ENCODE peak calls at places on chromosome 10, in five cellular contexts. M, Q, A, G and U are unnamed samples. For H3K27me3, the result is how much of the 10 kb centered on the place peaks cover.

GRCh38 chr10:26505491-26505890 is 67.3 kb downstream of the APBB1IP start:
- DNase-seq in M (no peak), Q (no peak), A (no peak), G (no peak), U (no peak)

GRCh38 chr10:30503700-30504462 is 69.9 kb downstream of the MAP3K8 start:
- DNase-seq in M (no peak), Q (no peak), A (no peak), G (peak), U (no peak)

GRCh38 chr10:27494116-27494515 is 10.0 kb upstream of the RAB18 start:
- DNase-seq in M (no peak), Q (no peak), A (no peak), G (no peak), U (no peak)

GRCh38 chr10:69863580-69863979 is 61.9 kb downstream of the COL13A1 start:
- DNase-seq in M (no peak), Q (no peak), A (no peak), G (no peak), U (no peak)

GRCh38 chr10:69464801-69465401 is 13.6 kb downstream of the TSPAN15 start:
- DNase-seq in M (no peak), Q (no peak), A (no peak), G (no peak), U (no peak)

GRCh38 chr10:30645340-30645827 is 15.8 kb upstream of the LYZL2 start:
- DNase-seq in M (peak), Q (no peak), A (peak), G (no peak), U (peak)

GRCh38 chr10:129921801-129922597 is 42.1 kb downstream of the EBF3 start:
- DNase-seq in M (no peak), Q (no peak), A (no peak), G (no peak), U (no peak)

GRCh38 chr10:128993443-128993842 is 473.6 kb upstream of the MGMT start:
- DNase-seq in M (no peak), Q (no peak), A (no peak), G (no peak), U (no peak)

GRCh38 chr10:59847888-59848287 is 58.5 kb downstream of the CCDC6 start:
- DNase-seq in M (no peak), Q (peak), A (no peak), G (no peak), U (no peak)

GRCh38 chr10:113297226-113297625 is 255.6 kb upstream of the HABP2 start:
- DNase-seq in M (no peak), Q (no peak), A (no peak), G (no peak), U (no peak)

GRCh38 chr10:96270564-96270963 is 805 bp downstream of the BLNK start:
- DNase-seq in M (no peak), Q (no peak), A (no peak), G (no peak), U (no peak)

GRCh38 chr10:53846809-53847208 is 954.2 kb downstream of the PCDH15 start:
- DNase-seq in M (no peak), Q (no peak), A (no peak), G (no peak), U (no peak)

GRCh38 chr10:69901623-69902505 is 100.2 kb downstream of the COL13A1 start:
- DNase-seq in M (peak), Q (peak), A (peak), G (peak), U (peak)

GRCh38 chr10:64396105-64396504 is 874.9 kb downstream of the REEP3 start:
- DNase-seq in M (no peak), Q (no peak), A (no peak), G (no peak), U (no peak)

GRCh38 chr10:72855129-72855528 is 38.4 kb upstream of the OIT3 start:
- DNase-seq in M (no peak), Q (no peak), A (no peak), G (no peak), U (no peak)

GRCh38 chr10:130751106-130751840 is 560.2 kb downstream of the TCERG1L start:
- DNase-seq in M (no peak), Q (no peak), A (no peak), G (no peak), U (no peak)

GRCh38 chr10:86334515-86335085 is 32.0 kb downstream of the GRID1 start:
- DNase-seq in M (no peak), Q (peak), A (no peak), G (no peak), U (peak)

GRCh38 chr10:34346516-34347150 is 468.5 kb downstream of the PARD3 start:
- DNase-seq in M (no peak), Q (no peak), A (no peak), G (no peak), U (no peak)

GRCh38 chr10:65701168-65701776 is 1224.6 kb upstream of the LRRTM3 start:
- DNase-seq in M (no peak), Q (no peak), A (no peak), G (no peak), U (no peak)

GRCh38 chr10:114684822-114685209 is 26.7 kb upstream of the ABLIM1 start:
- DNase-seq in M (peak), Q (no peak), A (peak), G (no peak), U (no peak)

GRCh38 chr10:20858292-20859124 is 38.6 kb downstream of the NEBL start:
- DNase-seq in M (peak), Q (no peak), A (peak), G (no peak), U (peak)

GRCh38 chr10:61937631-61938284 is 36.3 kb downstream of the ARID5B start:
- DNase-seq in M (no peak), Q (no peak), A (no peak), G (no peak), U (no peak)

GRCh38 chr10:47406870-47407648 is 23.0 kb upstream of the ZNF488 start:
- DNase-seq in M (no peak), Q (peak), A (peak), G (peak), U (peak)

GRCh38 chr10:119686465-119687191 is 35.4 kb downstream of the BAG3 start:
- DNase-seq in M (peak), Q (peak), A (peak), G (peak), U (peak)

GRCh38 chr10:86684305-86684704 is 16.0 kb downstream of the LDB3 start:
- DNase-seq in M (peak), Q (no peak), A (no peak), G (peak), U (no peak)

GRCh38 chr10:123999956-124000615 is 93.3 kb downstream of the CHST15 start:
- DNase-seq in M (peak), Q (no peak), A (no peak), G (no peak), U (no peak)

GRCh38 chr10:14084875-14085274 is 245.8 kb downstream of the FRMD4A start:
- DNase-seq in M (no peak), Q (no peak), A (no peak), G (no peak), U (no peak)

GRCh38 chr10:87657370-87657769 is 2.3 kb upstream of the PAPSS2 start:
- DNase-seq in M (no peak), Q (no peak), A (no peak), G (no peak), U (no peak)

GRCh38 chr10:69994262-69994661 is 58.4 kb upstream of the MACROH2A2 start:
- DNase-seq in M (peak), Q (no peak), A (peak), G (peak), U (peak)

GRCh38 chr10:119301397-119301796 is 94.0 kb downstream of the GRK5 start:
- DNase-seq in M (no peak), Q (no peak), A (no peak), G (no peak), U (no peak)

GRCh38 chr10:90133606-90134005 is 432.2 kb downstream of the KIF20B start:
- DNase-seq in M (no peak), Q (no peak), A (no peak), G (no peak), U (no peak)

GRCh38 chr10:91137822-91138221 is 82.6 kb upstream of the PCGF5 start:
- DNase-seq in M (no peak), Q (no peak), A (no peak), G (no peak), U (no peak)

GRCh38 chr10:71916827-71917226 is 47.4 kb upstream of the CHST3 start:
- DNase-seq in M (no peak), Q (no peak), A (no peak), G (no peak), U (no peak)

GRCh38 chr10:17009228-17009700 is 120.3 kb downstream of the CUBN start:
- DNase-seq in M (no peak), Q (no peak), A (no peak), G (no peak), U (no peak)

GRCh38 chr10:93471110-93471651 is 11.0 kb downstream of the MYOF start:
- DNase-seq in M (no peak), Q (no peak), A (peak), G (no peak), U (peak)

GRCh38 chr10:49571419-49571818 is 32.5 kb upstream of the ERCC6 start:
- DNase-seq in M (no peak), Q (no peak), A (no peak), G (no peak), U (no peak)

GRCh38 chr10:12906051-12906541 is 95.4 kb downstream of the CCDC3 start:
- DNase-seq in M (no peak), Q (no peak), A (no peak), G (no peak), U (no peak)

DNA sequence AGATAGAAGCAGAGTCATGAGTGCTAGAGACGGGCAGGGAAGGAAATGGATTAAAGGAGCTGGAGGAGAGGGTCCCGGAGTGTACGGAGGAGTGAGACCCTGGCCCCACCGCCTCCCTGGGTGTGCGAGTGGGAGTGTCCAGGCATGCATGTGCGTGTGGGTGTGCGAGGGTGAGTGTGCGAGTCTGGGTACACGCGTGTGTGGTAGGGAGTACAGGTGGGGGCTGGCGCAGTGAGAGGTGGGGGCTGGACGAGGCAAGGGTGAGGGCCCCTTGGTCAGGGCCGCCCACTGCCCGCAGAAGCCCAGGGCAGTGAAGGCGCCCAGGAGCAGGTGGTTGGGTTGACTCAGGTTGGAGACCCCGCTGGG is 97.6 kb downstream of the BMS1 start:
- DNase-seq in M (no peak), Q (no peak), A (no peak), G (no peak), U (no peak)
- TF ChIP-seq YY1 in M (no peak), Q (no peak), A (no peak), G (no peak), U (no peak)

DNA sequence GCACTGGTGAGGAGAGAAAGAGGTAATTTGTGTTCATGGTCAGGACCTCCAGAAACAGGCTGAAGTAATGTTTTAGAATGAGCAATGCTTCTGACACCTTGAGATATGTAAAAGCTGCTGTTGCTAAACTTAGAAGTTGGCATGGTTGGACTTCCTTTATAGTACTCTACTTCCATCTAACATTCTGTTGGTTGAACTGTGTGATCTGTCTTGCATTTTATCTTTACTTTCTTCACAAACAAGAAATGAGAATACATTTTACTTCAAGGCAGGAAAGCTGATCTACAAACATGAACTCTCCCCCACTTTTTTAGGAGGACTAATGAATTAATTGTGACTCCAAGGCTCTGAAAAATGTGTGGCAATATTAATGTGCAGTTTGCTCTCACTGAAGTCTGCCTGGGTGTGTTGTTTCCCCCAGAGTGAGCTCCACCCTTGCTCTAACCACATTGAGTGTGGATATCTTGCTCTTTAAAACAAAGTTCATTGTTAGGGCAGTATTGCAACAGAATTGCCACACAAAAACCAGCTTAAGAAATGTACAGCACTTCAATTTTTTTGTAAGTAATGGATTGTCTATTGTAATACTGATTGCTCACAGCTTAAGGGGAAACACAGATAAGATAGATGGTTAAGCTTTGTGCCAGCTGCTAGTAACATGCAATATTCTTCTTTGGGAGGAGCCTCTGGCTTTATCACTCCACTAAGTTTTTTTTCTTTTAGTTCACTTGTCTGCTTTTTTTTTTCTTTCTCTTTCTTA is 69.0 kb downstream of the ADD3 start:
- DNase-seq in M (no peak), Q (no peak), A (peak), G (peak), U (peak)
- H3K9ac ChIP-seq in M (peak), Q (no peak), A (peak), G (no peak), U (no peak)

GRCh38 chr10:102242118-102242485 is 790 bp upstream of the PITX3 start:
- DNase-seq in M (no peak), Q (no peak), A (no peak), G (no peak), U (no peak)
- H3K27me3 ChIP-seq in M (under half), Q (under half), A (under half), G (under half), U (under half)

GRCh38 chr10:33143160-33143728 is 185.2 kb upstream of the ITGB1 start:
- DNase-seq in M (no peak), Q (no peak), A (peak), G (no peak), U (no peak)
- TF ChIP-seq YY1 in M (no peak), Q (no peak), A (no peak), G (no peak), U (no peak)

GRCh38 chr10:46033602-46034011 is 3.2 kb upstream of the NCOA4 start:
- DNase-seq in M (no peak), Q (no peak), A (peak), G (no peak), U (no peak)

GRCh38 chr10:46035923-46036849 is 5.8 kb upstream of the NCOA4 start:
- DNase-seq in M (no peak), Q (no peak), A (peak), G (no peak), U (no peak)

GRCh38 chr10:46028584-46029570 is 1.5 kb downstream of the NCOA4 start:
- DNase-seq in M (peak), Q (no peak), A (peak), G (no peak), U (peak)

GRCh38 chr10:46030091-46030937 is at the start of gene NCOA4:
- DNase-seq in M (peak), Q (peak), A (peak), G (peak), U (peak)

GRCh38 chr10:46031648-46032532 is 1.5 kb upstream of the NCOA4 start:
- DNase-seq in M (no peak), Q (no peak), A (peak), G (peak), U (no peak)
- H3K9ac ChIP-seq in M (no peak), Q (no peak), A (peak), G (peak), U (no peak)

GRCh38 chr10:1809139-1809755 is 71.9 kb upstream of the ADARB2 start:
- DNase-seq in M (no peak), Q (no peak), A (no peak), G (peak), U (no peak)
- H3K27me3 ChIP-seq in M (under half), Q (under half), A (under half), G (under half), U (under half)

DNA sequence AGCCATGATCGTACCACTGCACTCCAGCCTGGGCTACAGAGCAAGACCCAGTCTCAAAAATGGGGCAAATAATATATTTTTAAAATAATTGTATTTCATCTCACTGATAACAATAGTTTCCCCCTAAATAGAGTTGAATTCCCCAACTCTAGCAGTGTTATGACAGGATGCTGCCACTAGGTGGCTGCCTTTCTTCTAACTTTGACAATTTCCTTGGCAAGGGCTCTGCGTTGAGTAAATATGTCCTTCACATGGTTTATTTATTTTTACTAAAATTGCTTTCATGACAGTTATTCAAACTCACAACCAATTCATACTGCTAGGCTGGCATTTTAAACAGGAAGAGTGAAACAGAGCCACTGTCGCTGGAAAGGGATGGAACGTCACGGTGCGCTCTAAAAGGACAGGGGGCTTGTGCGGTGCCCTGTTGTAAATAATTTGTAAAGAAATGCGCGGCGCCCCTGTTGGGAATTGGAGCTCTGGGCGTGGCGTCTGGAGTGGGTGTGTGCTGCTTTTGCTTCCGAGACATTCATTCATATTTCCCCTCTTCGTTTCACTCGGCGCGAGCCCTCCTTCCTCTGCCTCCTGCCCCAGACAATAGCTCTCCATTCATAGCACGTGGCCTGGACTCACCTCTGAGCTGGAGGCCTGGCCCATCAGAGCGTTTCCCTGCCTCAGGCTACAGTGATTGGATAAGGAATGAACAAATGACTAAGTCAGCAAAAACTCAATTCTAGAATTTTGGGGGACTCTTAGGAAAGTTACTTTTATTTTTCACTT is 20.5 kb upstream of the PITRM1 start:
- DNase-seq in M (peak), Q (no peak), A (peak), G (peak), U (peak)
- TF ChIP-seq YY1 in M (no peak), Q (no peak), A (no peak), G (no peak), U (no peak)

GRCh38 chr10:24622781-24623301 is 100.8 kb downstream of the ARHGAP21 start:
- DNase-seq in M (no peak), Q (no peak), A (no peak), G (no peak), U (no peak)
- H3K9ac ChIP-seq in M (no peak), Q (no peak), A (no peak), G (no peak), U (no peak)

GRCh38 chr10:77711683-77712049 is 74.1 kb upstream of the KCNMA1 start:
- DNase-seq in M (no peak), Q (no peak), A (no peak), G (no peak), U (no peak)

GRCh38 chr10:77707570-77707969 is 70.0 kb upstream of the KCNMA1 start:
- DNase-seq in M (no peak), Q (no peak), A (no peak), G (no peak), U (no peak)

GRCh38 chr10:77712207-77712606 is 74.6 kb upstream of the KCNMA1 start:
- DNase-seq in M (no peak), Q (no peak), A (no peak), G (no peak), U (no peak)

GRCh38 chr10:77710759-77711682 is 73.4 kb upstream of the KCNMA1 start:
- DNase-seq in M (peak), Q (peak), A (peak), G (peak), U (peak)

GRCh38 chr10:77710081-77710551 is 72.5 kb upstream of the KCNMA1 start:
- DNase-seq in M (no peak), Q (peak), A (no peak), G (no peak), U (no peak)
- H3K27me3 ChIP-seq in M (under half), Q (under half), A (under half), G (under half), U (under half)